ENCODE peak calls at places on chromosome 5, in nine cellular contexts. F, Z, Y, A, Q, L, S, X and N are unnamed samples.

GRCh38 chr5:96896806-96897205 is 20.5 kb downstream of the ERAP2 start:
- DNase-seq in F (no peak), Z (no peak), Y (no peak), A (no peak), Q (no peak), L (no peak), S (no peak), X (no peak), N (no peak)

GRCh38 chr5:148998174-148998797 is 64.6 kb downstream of the SH3TC2 start:
- DNase-seq in F (peak), Z (peak), Y (no peak), A (no peak), Q (peak), L (peak), S (no peak), X (peak), N (peak)

GRCh38 chr5:84729326-84729725 is 344.6 kb upstream of the EDIL3 start:
- DNase-seq in F (no peak), Z (no peak), Y (no peak), A (no peak), Q (no peak), L (no peak), S (peak), X (no peak), N (no peak)

GRCh38 chr5:58793888-58794287 is 211.0 kb downstream of the RAB3C start:
- DNase-seq in F (no peak), Z (no peak), Y (no peak), A (no peak), Q (no peak), L (no peak), S (no peak), X (no peak), N (no peak)

GRCh38 chr5:175238326-175238725 is 205.7 kb downstream of the DRD1 start:
- DNase-seq in F (no peak), Z (no peak), Y (no peak), A (no peak), Q (no peak), L (no peak), S (no peak), X (no peak), N (no peak)

GRCh38 chr5:176553260-176554085 is 4.3 kb downstream of the CDHR2 start:
- DNase-seq in F (no peak), Z (no peak), Y (no peak), A (no peak), Q (peak), L (no peak), S (no peak), X (no peak), N (peak)

GRCh38 chr5:143026380-143026779 is 256.2 kb downstream of the ARHGAP26 start:
- DNase-seq in F (no peak), Z (no peak), Y (no peak), A (no peak), Q (no peak), L (no peak), S (no peak), X (no peak), N (no peak)

GRCh38 chr5:102807878-102808502 is 52.9 kb downstream of the PAM start:
- DNase-seq in F (no peak), Z (peak), Y (no peak), A (no peak), Q (peak), L (peak), S (no peak), X (no peak), N (no peak)

GRCh38 chr5:134592141-134592746 is 40.4 kb downstream of the SAR1B start:
- DNase-seq in F (no peak), Z (no peak), Y (no peak), A (no peak), Q (no peak), L (peak), S (no peak), X (no peak), N (no peak)

GRCh38 chr5:8907168-8907868 is 638.6 kb downstream of the SEMA5A start:
- DNase-seq in F (no peak), Z (no peak), Y (no peak), A (no peak), Q (no peak), L (peak), S (no peak), X (no peak), N (no peak)

GRCh38 chr5:134046801-134047707 is 42.3 kb upstream of the VDAC1 start:
- DNase-seq in F (no peak), Z (no peak), Y (no peak), A (no peak), Q (no peak), L (no peak), S (no peak), X (peak), N (no peak)

GRCh38 chr5:153559926-153560325 is 69.5 kb downstream of the GRIA1 start:
- DNase-seq in F (no peak), Z (no peak), Y (no peak), A (no peak), Q (no peak), L (peak), S (no peak), X (no peak), N (no peak)

GRCh38 chr5:93532370-93532769 is 48.6 kb downstream of the NR2F1-AS1 start:
- DNase-seq in F (no peak), Z (peak), Y (no peak), A (no peak), Q (no peak), L (peak), S (peak), X (peak), N (no peak)

GRCh38 chr5:124675921-124676846 is 70.3 kb downstream of the ZNF608 start:
- DNase-seq in F (no peak), Z (no peak), Y (no peak), A (no peak), Q (no peak), L (no peak), S (no peak), X (no peak), N (no peak)

GRCh38 chr5:36875789-36876388 is 680 bp upstream of the NIPBL start:
- DNase-seq in F (peak), Z (no peak), Y (peak), A (peak), Q (peak), L (peak), S (peak), X (peak), N (peak)

GRCh38 chr5:3598236-3598635 is 2.6 kb downstream of the IRX1 start:
- DNase-seq in F (no peak), Z (no peak), Y (no peak), A (no peak), Q (no peak), L (no peak), S (no peak), X (no peak), N (no peak)

GRCh38 chr5:58317009-58317408 is 142.9 kb downstream of the PLK2 start:
- DNase-seq in F (no peak), Z (no peak), Y (no peak), A (no peak), Q (no peak), L (no peak), S (no peak), X (no peak), N (no peak)

GRCh38 chr5:41048986-41049385 is 22.2 kb downstream of the MROH2B start:
- DNase-seq in F (no peak), Z (no peak), Y (no peak), A (no peak), Q (no peak), L (no peak), S (no peak), X (no peak), N (no peak)

GRCh38 chr5:179497636-179498365 is 52.6 kb upstream of the RUFY1 start:
- DNase-seq in F (no peak), Z (no peak), Y (no peak), A (no peak), Q (no peak), L (no peak), S (no peak), X (no peak), N (no peak)

GRCh38 chr5:137622850-137623249 is 113.0 kb downstream of the KLHL3 start:
- DNase-seq in F (no peak), Z (no peak), Y (no peak), A (no peak), Q (no peak), L (no peak), S (peak), X (peak), N (no peak)

GRCh38 chr5:56735845-56736641 is 79.3 kb upstream of the MAP3K1 start:
- DNase-seq in F (no peak), Z (no peak), Y (no peak), A (no peak), Q (no peak), L (no peak), S (no peak), X (no peak), N (no peak)

GRCh38 chr5:139100825-139101224 is 97.3 kb downstream of the SIL1 start:
- DNase-seq in F (no peak), Z (peak), Y (no peak), A (no peak), Q (no peak), L (peak), S (no peak), X (no peak), N (no peak)

GRCh38 chr5:131245312-131245711 is 18.5 kb upstream of the CDC42SE2 start:
- DNase-seq in F (no peak), Z (no peak), Y (no peak), A (no peak), Q (no peak), L (no peak), S (no peak), X (no peak), N (no peak)

GRCh38 chr5:149035282-149035882 is 27.5 kb downstream of the SH3TC2 start:
- DNase-seq in F (peak), Z (peak), Y (peak), A (peak), Q (peak), L (peak), S (peak), X (peak), N (peak)

GRCh38 chr5:1669276-1670155 is 130.1 kb downstream of the MRPL36 start:
- DNase-seq in F (no peak), Z (no peak), Y (no peak), A (no peak), Q (no peak), L (no peak), S (no peak), X (no peak), N (no peak)

GRCh38 chr5:35015063-35015462 is 32.7 kb downstream of the AGXT2 start:
- DNase-seq in F (no peak), Z (no peak), Y (no peak), A (no peak), Q (no peak), L (no peak), S (no peak), X (no peak), N (no peak)